ENCODE peak calls at places on chromosome 9, in eight cellular contexts. F, S, Q, Z, O, I, K and C are unnamed samples.

GRCh38 chr9:109880276-109881169 is 100.5 kb downstream of the PALM2AKAP2 start:
- DNase-seq in S (peak), Z (no peak), F (peak), K (peak), I (peak), O (no peak), Q (peak), C (no peak)

GRCh38 chr9:18820566-18821095 is 212.4 kb downstream of the SAXO1 start:
- DNase-seq in Q (no peak), F (no peak), S (no peak), I (no peak), Z (no peak), O (no peak), K (no peak), C (no peak)

GRCh38 chr9:102779341-102779740 is 215.8 kb upstream of the CYLC2 start:
- DNase-seq in S (no peak), I (no peak), Z (no peak), K (no peak), O (no peak), Q (peak), F (peak), C (no peak)

GRCh38 chr9:6304232-6304631 is 23.9 kb upstream of the TPD52L3 start:
- DNase-seq in Q (no peak), Z (no peak), K (no peak), S (no peak), I (no peak), O (no peak), F (no peak), C (no peak)

GRCh38 chr9:109143881-109144562 is 23.0 kb downstream of the FRRS1L start:
- DNase-seq in K (peak), S (peak), O (no peak), Q (peak), Z (no peak), I (peak), F (peak), C (no peak)

GRCh38 chr9:124242331-124243194 is 15.2 kb upstream of the NEK6 start:
- DNase-seq in F (no peak), I (no peak), O (no peak), S (peak), K (peak), Z (no peak), Q (peak), C (no peak)

GRCh38 chr9:87406545-87407166 is 91.0 kb upstream of the DAPK1 start:
- DNase-seq in Q (no peak), F (no peak), S (no peak), Z (no peak), K (no peak), O (no peak), I (no peak), C (peak)

GRCh38 chr9:93254806-93255519 is 71.0 kb downstream of the WNK2 start:
- DNase-seq in F (no peak), I (peak), K (peak), Q (no peak), O (no peak), Z (no peak), S (no peak), C (peak)

GRCh38 chr9:27529316-27530278 is at the start of gene MOB3B:
- DNase-seq in Q (peak), O (peak), S (peak), K (peak), I (peak), Z (peak), F (peak), C (peak)

GRCh38 chr9:123089040-123089439 is 55.6 kb downstream of the GPR21 start:
- DNase-seq in I (no peak), Q (no peak), K (no peak), S (no peak), Z (no peak), O (no peak), F (no peak), C (no peak)

GRCh38 chr9:108654566-108654965 is 201.2 kb downstream of the ACTL7B start:
- DNase-seq in Q (no peak), K (no peak), Z (no peak), S (no peak), I (no peak), F (peak), O (no peak), C (no peak)

GRCh38 chr9:18294229-18294628 is 179.7 kb upstream of the ADAMTSL1 start:
- DNase-seq in Q (no peak), K (no peak), I (no peak), O (no peak), Z (no peak), S (no peak), F (no peak), C (no peak)

GRCh38 chr9:72894342-72894741 is 58.5 kb downstream of the ALDH1A1 start:
- DNase-seq in F (peak), Z (no peak), K (no peak), S (no peak), O (no peak), Q (peak), I (no peak), C (no peak)

GRCh38 chr9:77440057-77440456 is 208.1 kb downstream of the GNA14 start:
- DNase-seq in Q (peak), S (peak), K (peak), O (no peak), I (no peak), F (no peak), Z (no peak), C (peak)

GRCh38 chr9:78363221-78363620 is 66.3 kb downstream of the PSAT1 start:
- DNase-seq in Q (peak), S (no peak), K (no peak), F (no peak), O (no peak), I (no peak), Z (no peak), C (no peak)

GRCh38 chr9:91714020-91714721 is 235.9 kb downstream of the ROR2 start:
- DNase-seq in S (peak), Z (no peak), K (peak), O (peak), F (peak), I (no peak), Q (peak), C (peak)

GRCh38 chr9:18473551-18474279 is at the start of gene ADAMTSL1:
- DNase-seq in Z (no peak), O (peak), I (peak), K (peak), Q (peak), F (peak), S (peak), C (peak)

GRCh38 chr9:93941493-93941892 is 13.7 kb downstream of the BARX1 start:
- DNase-seq in Q (no peak), K (no peak), F (no peak), S (no peak), O (no peak), I (no peak), Z (no peak), C (no peak)

GRCh38 chr9:112080831-112081542 is 94.1 kb downstream of the SUSD1 start:
- DNase-seq in Q (no peak), Z (no peak), I (no peak), O (no peak), K (no peak), S (no peak), F (peak), C (no peak)

GRCh38 chr9:132167192-132167591 is 5.3 kb downstream of the NTNG2 start:
- DNase-seq in Z (no peak), I (peak), O (no peak), K (no peak), Q (no peak), S (no peak), F (no peak), C (no peak)

GRCh38 chr9:4499917-4500316 is 9.6 kb downstream of the SLC1A1 start:
- DNase-seq in Q (no peak), K (no peak), I (no peak), S (no peak), F (no peak), Z (no peak), O (peak), C (peak)

GRCh38 chr9:37917315-37917731 is 13.4 kb upstream of the SLC25A51 start:
- DNase-seq in K (no peak), F (no peak), O (no peak), S (no peak), I (no peak), Z (no peak), Q (no peak), C (no peak)

GRCh38 chr9:76266649-76267627 is 127.3 kb downstream of the RFK start:
- DNase-seq in S (no peak), I (no peak), Z (no peak), F (no peak), O (no peak), Q (no peak), K (no peak), C (no peak)

GRCh38 chr9:119761737-119762136 is 392.5 kb upstream of the BRINP1 start:
- DNase-seq in Q (no peak), O (no peak), F (no peak), S (no peak), Z (no peak), K (no peak), I (no peak), C (no peak)

GRCh38 chr9:30575218-30575617 is 1809.2 kb upstream of the ACO1 start:
- DNase-seq in I (no peak), Z (no peak), S (no peak), Q (no peak), F (no peak), K (no peak), O (no peak), C (no peak)

GRCh38 chr9:123997665-123998277 is 13.8 kb upstream of the LHX2 start:
- DNase-seq in Q (no peak), S (peak), I (peak), O (peak), Z (no peak), F (peak), K (peak), C (no peak)

GRCh38 chr9:121963542-121963995 is 129.5 kb downstream of the TTLL11 start:
- DNase-seq in F (peak), Z (no peak), I (no peak), O (no peak), S (no peak), K (no peak), Q (peak), C (no peak)

GRCh38 chr9:69976165-69976564 is 67.5 kb upstream of the MAMDC2 start:
- DNase-seq in F (peak), Z (no peak), S (no peak), I (peak), Q (peak), O (no peak), K (no peak), C (no peak)

GRCh38 chr9:107293555-107294085 is 10.5 kb downstream of the RAD23B start:
- DNase-seq in K (no peak), I (no peak), S (no peak), Q (no peak), O (no peak), Z (no peak), F (no peak), C (no peak)

GRCh38 chr9:87336914-87337333 is 160.7 kb upstream of the DAPK1 start:
- DNase-seq in Z (no peak), S (no peak), F (peak), I (peak), Q (peak), O (no peak), K (no peak), C (peak)

GRCh38 chr9:98099898-98100297 is 19.1 kb downstream of the TRIM14 start:
- DNase-seq in Q (no peak), I (no peak), Z (no peak), F (peak), O (no peak), S (no peak), K (no peak), C (no peak)

GRCh38 chr9:135580664-135581380 is 19.3 kb downstream of the PAEP start:
- DNase-seq in S (no peak), O (no peak), Q (no peak), F (no peak), Z (no peak), K (no peak), I (no peak), C (no peak)

GRCh38 chr9:132114102-132114707 is 34.5 kb upstream of the MED27 start:
- DNase-seq in O (peak), S (peak), F (peak), Q (peak), I (no peak), K (peak), Z (peak), C (peak)

DNA sequence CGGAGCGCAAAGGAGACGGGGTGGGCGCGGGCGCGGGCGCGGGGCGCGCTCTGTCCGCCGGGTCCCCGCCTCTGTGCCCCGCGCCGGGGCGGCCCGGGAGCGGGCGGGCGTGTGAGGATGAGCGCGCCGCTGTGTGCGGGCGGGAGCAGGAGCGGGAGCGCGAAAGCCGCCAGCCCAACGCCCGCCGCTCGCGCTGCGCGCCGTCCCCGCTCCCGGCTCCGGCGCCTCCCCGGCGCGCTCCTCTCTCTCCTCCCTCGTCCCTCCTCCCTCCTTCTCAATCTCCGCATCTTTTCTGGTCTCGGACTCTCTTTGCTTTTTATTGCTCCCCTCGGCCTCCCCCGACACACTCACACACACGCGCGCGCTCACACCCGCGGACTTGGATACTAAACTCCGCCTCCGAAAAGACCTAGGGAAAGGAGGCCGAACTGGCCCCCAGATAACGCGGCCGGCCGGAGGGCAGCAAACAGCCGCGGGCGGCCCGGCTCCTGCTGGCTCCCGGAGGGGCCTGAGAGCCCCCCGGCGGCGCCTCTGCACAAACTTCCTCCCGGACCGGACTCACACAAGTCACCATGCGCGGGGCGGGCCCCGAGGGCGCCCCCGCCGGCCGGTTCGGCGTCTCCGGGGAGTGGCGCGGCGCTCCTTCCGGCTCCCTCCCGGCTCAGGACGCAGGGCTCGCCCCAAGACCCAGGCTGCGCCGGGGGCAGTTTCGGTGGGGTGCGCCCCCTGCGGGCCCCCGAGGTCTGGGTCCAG is at the start of gene FIBCD1:
- DNase-seq in I (peak), Q (peak), F (peak), Z (no peak), K (peak), O (no peak), S (peak), C (no peak)
- TF ChIP-seq CTCF in I (peak), Q (peak), F (no peak), Z (no peak), K (peak), O (peak), S (no peak), C (no peak)

GRCh38 chr9:126386088-126386487 is 59.5 kb downstream of the MVB12B start:
- DNase-seq in Z (no peak), I (no peak), Q (no peak), S (peak), F (peak), O (no peak), K (peak), C (no peak)
- TF ChIP-seq CTCF in Z (no peak), I (peak), Q (peak), S (no peak), F (peak), O (peak), K (peak), C (no peak)

DNA sequence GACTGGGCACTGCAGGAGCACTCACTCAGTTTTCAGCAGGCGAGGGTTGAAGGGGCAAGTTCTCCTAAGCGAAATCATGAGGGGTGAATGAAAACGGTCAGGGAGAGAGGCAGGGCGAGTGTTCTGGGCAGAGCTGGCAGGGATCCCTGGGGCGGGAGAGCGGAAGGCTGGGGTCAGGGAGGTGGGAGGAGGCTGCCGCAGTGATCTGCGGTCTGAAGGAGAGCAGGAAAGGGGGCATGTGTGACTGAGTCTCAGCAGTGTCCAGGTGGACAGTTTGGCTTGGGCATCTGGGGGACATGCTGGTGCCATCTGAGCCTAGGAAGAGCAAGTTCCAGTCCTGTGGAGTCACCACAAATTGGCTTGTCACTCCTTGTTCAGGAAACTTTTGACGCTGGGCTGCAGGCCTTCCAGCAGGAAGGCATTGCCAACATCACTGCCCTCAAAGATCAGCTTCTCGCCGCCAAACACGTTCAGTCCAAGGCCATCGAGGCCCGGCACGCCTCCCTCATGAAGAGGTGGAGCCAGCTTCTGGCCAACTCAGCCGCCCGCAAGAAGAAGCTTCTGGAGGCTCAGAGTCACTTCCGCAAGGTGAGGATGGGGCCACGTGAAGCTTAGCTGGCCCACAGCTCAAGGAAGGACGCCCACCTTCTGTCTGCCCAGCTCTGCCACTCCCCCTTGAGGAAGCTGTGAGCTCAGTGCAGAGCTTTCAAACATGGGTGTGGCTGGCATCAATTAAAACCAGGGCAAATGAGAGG is 31.1 kb downstream of the DYNC2I2 start:
- DNase-seq in Z (no peak), Q (no peak), K (no peak), I (peak), S (no peak), O (no peak), F (no peak), C (peak)
- TF ChIP-seq CTCF in Z (no peak), Q (no peak), K (no peak), I (peak), S (no peak), O (no peak), F (no peak), C (no peak)

GRCh38 chr9:105957830-105958229 is 263.5 kb downstream of the TMEM38B start:
- DNase-seq in S (no peak), K (peak), F (peak), I (no peak), O (no peak), Z (no peak), Q (peak), C (no peak)

GRCh38 chr9:105959491-105959890 is 265.1 kb downstream of the TMEM38B start:
- DNase-seq in O (no peak), F (no peak), K (no peak), I (no peak), Z (no peak), Q (no peak), S (no peak), C (no peak)

GRCh38 chr9:105963700-105964099 is 269.4 kb downstream of the TMEM38B start:
- DNase-seq in K (no peak), I (no peak), O (no peak), F (no peak), Q (no peak), Z (no peak), S (no peak), C (no peak)

GRCh38 chr9:105954517-105954916 is 260.2 kb downstream of the TMEM38B start:
- DNase-seq in Z (no peak), S (no peak), I (no peak), O (no peak), Q (no peak), K (no peak), F (no peak), C (no peak)

GRCh38 chr9:105958587-105958986 is 264.2 kb downstream of the TMEM38B start:
- DNase-seq in K (no peak), F (peak), I (no peak), S (no peak), O (no peak), Z (no peak), Q (no peak), C (no peak)
- TF ChIP-seq CTCF in K (no peak), F (no peak), I (no peak), S (no peak), O (peak), Z (no peak), Q (no peak), C (no peak)

GRCh38 chr9:120926397-120926928 is at the start of gene TRAF1:
- DNase-seq in S (no peak), K (no peak), Q (no peak), F (no peak), O (no peak), I (no peak), Z (no peak), C (no peak)

GRCh38 chr9:120929392-120929791 is 2.8 kb upstream of the TRAF1 start:
- DNase-seq in Q (no peak), K (no peak), S (no peak), Z (no peak), F (no peak), O (no peak), I (no peak), C (no peak)

GRCh38 chr9:120928015-120928719 is 1.6 kb upstream of the TRAF1 start:
- DNase-seq in O (peak), F (no peak), I (no peak), Z (no peak), Q (no peak), S (peak), K (peak), C (peak)

GRCh38 chr9:120927125-120928014 is 774 bp upstream of the TRAF1 start:
- DNase-seq in F (no peak), K (no peak), I (no peak), Z (no peak), Q (no peak), S (no peak), O (no peak), C (no peak)

GRCh38 chr9:120928720-120929389 is 2.3 kb upstream of the TRAF1 start:
- DNase-seq in Q (peak), K (peak), Z (peak), S (peak), F (peak), O (peak), I (no peak), C (peak)
- TF ChIP-seq CTCF in Q (no peak), K (peak), Z (no peak), S (no peak), F (no peak), O (peak), I (no peak), C (peak)

GRCh38 chr9:35972093-35972492 is 14.1 kb upstream of the OR2S2 start:
- DNase-seq in S (peak), F (no peak), Q (no peak), O (peak), I (no peak), Z (peak), K (peak), C (no peak)
- TF ChIP-seq CTCF in S (no peak), F (no peak), Q (no peak), O (no peak), I (no peak), Z (no peak), K (no peak), C (no peak)